ENCODE peak calls at places on chromosome 20, in six cellular contexts. Z is stimulated activated CD4-positive, alpha-beta T cell treated with anti-CD3 and anti-CD28 coated beads, Interleukin-2, amount 100 ng/mL, for 48 hours; N is Right ventricle myocardium superior; Q is AML-193; E is NCI-H774; L is ACHN. C is an unnamed sample.

GRCh38 chr20:62676976-62677375 is 31.7 kb upstream of the NTSR1 start:
- DNase-seq in Q (peak; percentile 18), L (no peak), N (no peak), Z (no peak), E (no peak), C (no peak)

GRCh38 chr20:49786226-49786625 is 26.4 kb upstream of the SLC9A8 start:
- DNase-seq in N (no peak), Z (no peak), Q (no peak), L (no peak), E (no peak), C (no peak)

GRCh38 chr20:4383966-4384365 is 337.7 kb upstream of the PRND start:
- DNase-seq in L (no peak), N (no peak), Z (no peak), Q (no peak), E (no peak), C (no peak)

GRCh38 chr20:62989201-62989601 is 17.6 kb downstream of the BHLHE23 start:
- DNase-seq in N (no peak), Z (no peak), L (no peak), Q (no peak), E (no peak), C (no peak)

GRCh38 chr20:34437330-34437986 is 74.4 kb downstream of the ITCH start:
- DNase-seq in L (no peak), Q (no peak), E (no peak), Z (no peak), N (no peak), C (no peak)

GRCh38 chr20:49288250-49288751 is 10.4 kb upstream of the ZNFX1 start:
- DNase-seq in E (no peak), Q (no peak), L (no peak), Z (no peak), N (no peak), C (no peak)

GRCh38 chr20:17626217-17627007 is 55.6 kb downstream of the RRBP1 start:
- DNase-seq in Z (no peak), N (peak; percentile 65), E (no peak), L (no peak), Q (no peak), C (peak; percentile 57)

GRCh38 chr20:1296922-1297321 is 30.8 kb downstream of the SNPH start:
- DNase-seq in Q (no peak), Z (no peak), N (no peak), L (no peak), E (no peak), C (no peak)

GRCh38 chr20:2741463-2741862 is 48.9 kb downstream of the EBF4 start:
- DNase-seq in N (no peak), Q (no peak), L (no peak), E (no peak), Z (no peak), C (no peak)

GRCh38 chr20:60060593-60060992 is 102.4 kb downstream of the CDH26 start:
- DNase-seq in N (no peak), Q (no peak), E (no peak), Z (no peak), L (no peak), C (no peak)

GRCh38 chr20:20546402-20546801 is 166.0 kb downstream of the RALGAPA2 start:
- DNase-seq in N (no peak), L (no peak), E (no peak), Q (no peak), Z (no peak), C (no peak)

GRCh38 chr20:19026121-19026878 is 186.1 kb upstream of the SLC24A3 start:
- DNase-seq in E (no peak), Z (no peak), N (peak; percentile 64), L (no peak), Q (no peak), C (peak; percentile 38)

GRCh38 chr20:58169441-58169840 is 59.0 kb downstream of the ANKRD60 start:
- DNase-seq in Q (no peak), Z (no peak), L (no peak), N (peak; percentile 1), E (no peak), C (no peak)

GRCh38 chr20:38196592-38196991 is 31.5 kb upstream of the TGM2 start:
- DNase-seq in N (peak; percentile 91), Q (peak; percentile 93), Z (no peak), E (no peak), L (no peak), C (peak; percentile 82)

GRCh38 chr20:57708694-57709673 is 831 bp downstream of the PMEPA1 start:
- DNase-seq in Q (no peak), L (no peak), E (no peak), N (peak; percentile 65), Z (no peak), C (peak; percentile 43)

GRCh38 chr20:38624084-38624483 is 22.5 kb downstream of the ARHGAP40 start:
- DNase-seq in Q (no peak), E (no peak), L (no peak), N (no peak), Z (no peak), C (no peak)

GRCh38 chr20:38579219-38579618 is 1.8 kb upstream of the ADIG start:
- DNase-seq in E (no peak), N (peak; percentile 63), Z (no peak), L (no peak), Q (no peak), C (peak; percentile 53)